ENCODE peak calls at places on chromosomes 11 and 22, in five cellular contexts. One of them, this sample, is unnamed.

GRCh38 chr11:69563946-69564780 is 76.8 kb upstream of the CCND1 start:
- DNase-seq in SK-N-SH: no peak
- DNase-seq in HCT116: no peak
- DNase-seq in PC-3: no peak
- DNase-seq in GM23248: peak; percentile 48
- DNase-seq in this sample: no peak

GRCh38 chr11:66472054-66472453 is 5.3 kb downstream of the PELI3 start:
- DNase-seq in SK-N-SH: no peak
- DNase-seq in HCT116: no peak
- DNase-seq in PC-3: no peak
- DNase-seq in GM23248: no peak
- DNase-seq in this sample: no peak

GRCh38 chr11:21646351-21646750 is 546.5 kb upstream of the ANO5 start:
- DNase-seq in SK-N-SH: no peak
- DNase-seq in HCT116: no peak
- DNase-seq in PC-3: no peak
- DNase-seq in GM23248: no peak
- DNase-seq in this sample: no peak

GRCh38 chr11:65630215-65630614 is 7.7 kb upstream of the SIPA1 start:
- DNase-seq in SK-N-SH: no peak
- DNase-seq in HCT116: no peak
- DNase-seq in PC-3: no peak
- DNase-seq in GM23248: no peak
- DNase-seq in this sample: no peak

GRCh38 chr22:39363751-39364484 is 14.1 kb downstream of the SYNGR1 start:
- DNase-seq in SK-N-SH: peak; percentile 78
- DNase-seq in HCT116: no peak
- DNase-seq in PC-3: no peak
- DNase-seq in GM23248: peak; percentile 31
- DNase-seq in this sample: no peak

GRCh38 chr11:128222245-128222959 is 365.0 kb downstream of the ETS1 start:
- DNase-seq in SK-N-SH: no peak
- DNase-seq in HCT116: no peak
- DNase-seq in PC-3: no peak
- DNase-seq in GM23248: no peak
- DNase-seq in this sample: peak; percentile 10

GRCh38 chr11:9070740-9071476 is 20.5 kb downstream of the SCUBE2 start:
- DNase-seq in SK-N-SH: no peak
- DNase-seq in HCT116: no peak
- DNase-seq in PC-3: no peak
- DNase-seq in GM23248: no peak
- DNase-seq in this sample: no peak

GRCh38 chr11:60064115-60064514 is 7.7 kb downstream of the MS4A3 start:
- DNase-seq in SK-N-SH: no peak
- DNase-seq in HCT116: no peak
- DNase-seq in PC-3: no peak
- DNase-seq in GM23248: no peak
- DNase-seq in this sample: no peak

GRCh38 chr22:22818861-22819855 is 68.5 kb upstream of the IGLL5 start:
- DNase-seq in SK-N-SH: no peak
- DNase-seq in HCT116: no peak
- DNase-seq in PC-3: no peak
- DNase-seq in GM23248: no peak
- DNase-seq in this sample: no peak

GRCh38 chr11:2593393-2593950 is 106.3 kb downstream of the KCNQ1OT1 start:
- DNase-seq in SK-N-SH: no peak
- DNase-seq in HCT116: no peak
- DNase-seq in PC-3: no peak
- DNase-seq in GM23248: no peak
- DNase-seq in this sample: no peak

GRCh38 chr11:65301491-65302329 is 13.0 kb upstream of the CDC42EP2 start:
- DNase-seq in SK-N-SH: peak; percentile 51
- DNase-seq in HCT116: no peak
- DNase-seq in PC-3: no peak
- DNase-seq in GM23248: no peak
- DNase-seq in this sample: peak; percentile 79

GRCh38 chr22:27100789-27101188 is 443.4 kb downstream of the MIAT start:
- DNase-seq in SK-N-SH: peak; percentile 76
- DNase-seq in HCT116: no peak
- DNase-seq in PC-3: no peak
- DNase-seq in GM23248: peak; percentile 69
- DNase-seq in this sample: peak; percentile 72

GRCh38 chr11:8318536-8318935 is 54.9 kb upstream of the LMO1 start:
- DNase-seq in SK-N-SH: no peak
- DNase-seq in HCT116: no peak
- DNase-seq in PC-3: no peak
- DNase-seq in GM23248: no peak
- DNase-seq in this sample: peak; percentile 87

GRCh38 chr22:48071828-48072227 is 1309.4 kb downstream of the TBC1D22A start:
- DNase-seq in SK-N-SH: no peak
- DNase-seq in HCT116: no peak
- DNase-seq in PC-3: no peak
- DNase-seq in GM23248: no peak
- DNase-seq in this sample: no peak

GRCh38 chr11:73149105-73149504 is 7.0 kb upstream of the FCHSD2 start:
- DNase-seq in SK-N-SH: no peak
- DNase-seq in HCT116: no peak
- DNase-seq in PC-3: no peak
- DNase-seq in GM23248: no peak
- DNase-seq in this sample: no peak

GRCh38 chr11:47257518-47258316 is at the start of gene NR1H3:
- DNase-seq in SK-N-SH: peak; percentile 79
- DNase-seq in HCT116: no peak
- DNase-seq in PC-3: peak; percentile 54
- DNase-seq in GM23248: peak; percentile 73
- DNase-seq in this sample: peak; percentile 84

GRCh38 chr11:65187971-65188461 is 6.3 kb downstream of the CAPN1 start:
- DNase-seq in SK-N-SH: no peak
- DNase-seq in HCT116: no peak
- DNase-seq in PC-3: no peak
- DNase-seq in GM23248: no peak
- DNase-seq in this sample: no peak

GRCh38 chr22:29112680-29113079 is 39.8 kb downstream of the KREMEN1 start:
- DNase-seq in SK-N-SH: no peak
- DNase-seq in HCT116: no peak
- DNase-seq in PC-3: no peak
- DNase-seq in GM23248: peak; percentile 70
- DNase-seq in this sample: no peak

GRCh38 chr22:45237065-45237990 is 3.4 kb downstream of the KIAA0930 start:
- DNase-seq in SK-N-SH: no peak
- DNase-seq in HCT116: no peak
- DNase-seq in PC-3: no peak
- DNase-seq in GM23248: no peak
- DNase-seq in this sample: no peak

GRCh38 chr11:84264066-84264465 is 977.9 kb upstream of the CCDC90B start:
- DNase-seq in SK-N-SH: no peak
- DNase-seq in HCT116: no peak
- DNase-seq in PC-3: no peak
- DNase-seq in GM23248: no peak
- DNase-seq in this sample: no peak

GRCh38 chr11:72808415-72808814 is 5.8 kb upstream of the ATG16L2 start:
- DNase-seq in SK-N-SH: no peak
- DNase-seq in HCT116: no peak
- DNase-seq in PC-3: no peak
- DNase-seq in GM23248: peak; percentile 24
- DNase-seq in this sample: no peak

GRCh38 chr11:93652161-93652597 is 9.3 kb upstream of the CEP295 start:
- DNase-seq in SK-N-SH: peak; percentile 19
- DNase-seq in HCT116: no peak
- DNase-seq in PC-3: peak; percentile 92
- DNase-seq in GM23248: peak; percentile 61
- DNase-seq in this sample: peak; percentile 67

GRCh38 chr11:116563028-116563712 is 209.6 kb downstream of the BUD13 start:
- DNase-seq in SK-N-SH: no peak
- DNase-seq in HCT116: no peak
- DNase-seq in PC-3: peak; percentile 44
- DNase-seq in GM23248: peak; percentile 76
- DNase-seq in this sample: no peak

GRCh38 chr22:40238425-40239344 is 61.0 kb downstream of the TNRC6B start:
- DNase-seq in SK-N-SH: no peak
- DNase-seq in HCT116: no peak
- DNase-seq in PC-3: peak; percentile 85
- DNase-seq in GM23248: peak; percentile 96
- DNase-seq in this sample: peak; percentile 53

GRCh38 chr11:121372028-121372427 is 79.5 kb downstream of the SC5D start:
- DNase-seq in SK-N-SH: no peak
- DNase-seq in HCT116: no peak
- DNase-seq in PC-3: no peak
- DNase-seq in GM23248: no peak
- DNase-seq in this sample: no peak

GRCh38 chr11:48037709-48038468 is 57.5 kb downstream of the PTPRJ start:
- DNase-seq in SK-N-SH: no peak
- DNase-seq in HCT116: no peak
- DNase-seq in PC-3: peak; percentile 27
- DNase-seq in GM23248: no peak
- DNase-seq in this sample: no peak

GRCh38 chr11:9120659-9121350 is 29.4 kb upstream of the SCUBE2 start:
- DNase-seq in SK-N-SH: peak; percentile 34
- DNase-seq in HCT116: peak; percentile 15
- DNase-seq in PC-3: peak; percentile 16
- DNase-seq in GM23248: no peak
- DNase-seq in this sample: peak; percentile 88

GRCh38 chr22:22939537-22940368 is 52.1 kb downstream of the IGLL5 start:
- DNase-seq in SK-N-SH: no peak
- DNase-seq in HCT116: no peak
- DNase-seq in PC-3: no peak
- DNase-seq in GM23248: no peak
- DNase-seq in this sample: no peak

GRCh38 chr11:13207270-13207664 is 70.3 kb upstream of the BMAL1 start:
- DNase-seq in SK-N-SH: no peak
- DNase-seq in HCT116: no peak
- DNase-seq in PC-3: no peak
- DNase-seq in GM23248: no peak
- DNase-seq in this sample: peak; percentile 35

GRCh38 chr11:13206086-13206640 is 71.4 kb upstream of the BMAL1 start:
- DNase-seq in SK-N-SH: no peak
- DNase-seq in HCT116: no peak
- DNase-seq in PC-3: no peak
- DNase-seq in GM23248: no peak
- DNase-seq in this sample: no peak

GRCh38 chr11:13209379-13209778 is 68.2 kb upstream of the BMAL1 start:
- DNase-seq in SK-N-SH: no peak
- DNase-seq in HCT116: no peak
- DNase-seq in PC-3: no peak
- DNase-seq in GM23248: no peak
- DNase-seq in this sample: no peak

GRCh38 chr11:13208921-13209320 is 68.7 kb upstream of the BMAL1 start:
- DNase-seq in SK-N-SH: no peak
- DNase-seq in HCT116: no peak
- DNase-seq in PC-3: no peak
- DNase-seq in GM23248: peak; percentile 10
- DNase-seq in this sample: no peak

DNA sequence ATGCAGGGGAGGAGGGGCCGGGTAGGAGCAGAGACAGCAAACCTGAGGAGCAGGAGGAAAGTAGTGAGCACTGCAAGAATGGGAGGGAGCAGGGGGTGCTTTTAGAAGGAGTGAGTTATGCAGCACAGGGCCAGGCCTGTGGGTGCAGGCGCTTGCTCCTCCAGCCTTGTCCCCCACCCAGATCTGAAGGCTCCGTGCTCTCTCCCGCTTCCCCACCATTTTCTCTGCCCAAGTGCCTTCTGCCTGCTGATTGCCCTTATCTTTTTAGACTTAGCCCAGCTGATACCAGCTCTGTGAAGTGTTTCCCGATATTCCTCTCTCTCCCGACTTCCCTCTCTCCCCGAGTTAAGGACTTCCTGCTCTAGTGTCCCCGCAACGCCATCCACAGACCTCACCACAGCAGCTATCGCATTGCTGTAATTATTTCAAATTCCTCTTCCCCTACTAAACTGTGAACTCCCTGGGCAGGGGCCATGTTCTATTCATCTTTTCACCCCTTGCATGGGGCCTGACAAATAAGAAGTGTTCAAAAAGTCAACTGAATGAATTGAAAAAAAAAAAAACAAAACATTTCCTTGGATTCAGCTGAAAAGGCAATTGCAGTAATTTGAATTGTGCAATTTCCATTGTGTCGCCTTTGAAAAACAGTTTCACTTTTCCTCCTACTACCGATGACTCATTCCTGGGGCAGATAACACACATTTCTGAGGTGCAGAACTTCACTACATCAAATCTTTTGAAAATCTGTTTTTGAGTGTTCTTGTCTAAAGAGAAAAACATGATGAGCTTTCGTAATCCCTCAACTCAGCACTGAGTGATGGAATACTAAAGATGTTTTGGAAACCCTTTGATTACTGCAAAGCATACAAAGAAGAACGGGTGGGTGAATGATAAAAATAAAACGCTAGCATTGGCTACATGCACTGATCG is 69.7 kb upstream of the BMAL1 start:
- DNase-seq in SK-N-SH: no peak
- DNase-seq in HCT116: no peak
- DNase-seq in PC-3: peak; percentile 60
- DNase-seq in GM23248: peak; percentile 93
- DNase-seq in this sample: peak; percentile 33
- TF ChIP-seq EZH2phosphoT487 in SK-N-SH: no peak
- TF ChIP-seq EZH2phosphoT487 in HCT116: no peak
- TF ChIP-seq EZH2phosphoT487 in PC-3: no peak
- TF ChIP-seq EZH2phosphoT487 in GM23248: no peak
- TF ChIP-seq EZH2phosphoT487 in this sample: no peak

GRCh38 chr11:118521892-118522311 is 5.4 kb upstream of the TTC36 start:
- DNase-seq in SK-N-SH: no peak
- DNase-seq in HCT116: no peak
- DNase-seq in PC-3: no peak
- DNase-seq in GM23248: no peak
- DNase-seq in this sample: no peak
- H3K27ac ChIP-seq in SK-N-SH: no peak overlapping the region
- H3K27ac ChIP-seq in HCT116: no peak overlapping the region
- H3K27ac ChIP-seq in PC-3: no peak overlapping the region
- H3K27ac ChIP-seq in GM23248: no peak overlapping the region
- H3K27ac ChIP-seq in this sample: peak overlapping the region; percentile 50

GRCh38 chr11:27487706-27488105 is 15.1 kb upstream of the LGR4 start:
- DNase-seq in SK-N-SH: no peak
- DNase-seq in HCT116: no peak
- DNase-seq in PC-3: no peak
- DNase-seq in GM23248: no peak
- DNase-seq in this sample: no peak
- TF ChIP-seq EZH2phosphoT487 in SK-N-SH: no peak
- TF ChIP-seq EZH2phosphoT487 in HCT116: no peak
- TF ChIP-seq EZH2phosphoT487 in PC-3: no peak
- TF ChIP-seq EZH2phosphoT487 in GM23248: no peak
- TF ChIP-seq EZH2phosphoT487 in this sample: no peak

GRCh38 chr11:131483453-131483852 is 113.0 kb downstream of the NTM start:
- DNase-seq in SK-N-SH: no peak
- DNase-seq in HCT116: no peak
- DNase-seq in PC-3: no peak
- DNase-seq in GM23248: no peak
- DNase-seq in this sample: no peak

GRCh38 chr11:131486937-131487336 is 116.5 kb downstream of the NTM start:
- DNase-seq in SK-N-SH: no peak
- DNase-seq in HCT116: no peak
- DNase-seq in PC-3: no peak
- DNase-seq in GM23248: no peak
- DNase-seq in this sample: no peak

GRCh38 chr11:131481317-131481716 is 110.9 kb downstream of the NTM start:
- DNase-seq in SK-N-SH: no peak
- DNase-seq in HCT116: no peak
- DNase-seq in PC-3: no peak
- DNase-seq in GM23248: no peak
- DNase-seq in this sample: no peak

GRCh38 chr11:131486100-131486499 is 115.7 kb downstream of the NTM start:
- DNase-seq in SK-N-SH: no peak
- DNase-seq in HCT116: no peak
- DNase-seq in PC-3: no peak
- DNase-seq in GM23248: peak; percentile 53
- DNase-seq in this sample: no peak

GRCh38 chr11:131483877-131484276 is 113.5 kb downstream of the NTM start:
- DNase-seq in SK-N-SH: no peak
- DNase-seq in HCT116: no peak
- DNase-seq in PC-3: no peak
- DNase-seq in GM23248: no peak
- DNase-seq in this sample: no peak
- H3K27ac ChIP-seq in SK-N-SH: no peak overlapping the region
- H3K27ac ChIP-seq in HCT116: no peak overlapping the region
- H3K27ac ChIP-seq in PC-3: no peak overlapping the region
- H3K27ac ChIP-seq in GM23248: no peak overlapping the region
- H3K27ac ChIP-seq in this sample: no peak overlapping the region